ENCODE peak calls at places on chromosome 11, in four cellular contexts. V, F, K and M are unnamed samples. For H3K4me1, the result is how much of the 10 kb centered on the place peaks cover.

GRCh38 chr11:40425168-40425567 is 1034.3 kb downstream of the LRRC4C start:
- DNase-seq in V (no peak), F (no peak), K (no peak), M (no peak)

GRCh38 chr11:57432017-57432590 is 5.2 kb upstream of the SLC43A3 start:
- DNase-seq in V (no peak), F (no peak), K (no peak), M (no peak)

GRCh38 chr11:133710241-133710640 is 135.1 kb downstream of the SPATA19 start:
- DNase-seq in V (peak), F (no peak), K (no peak), M (no peak)

GRCh38 chr11:77198440-77198849 is 70.4 kb downstream of the MYO7A start:
- DNase-seq in V (peak), F (no peak), K (no peak), M (peak)

GRCh38 chr11:71491531-71492329 is 35.3 kb upstream of the KRTAP5-7 start:
- DNase-seq in V (peak), F (no peak), K (no peak), M (no peak)

GRCh38 chr11:18225906-18226305 is 10.7 kb downstream of the SAA4 start:
- DNase-seq in V (no peak), F (no peak), K (no peak), M (no peak)

GRCh38 chr11:121540627-121541026 is 87.9 kb upstream of the SORL1-AS1 start:
- DNase-seq in V (no peak), F (no peak), K (no peak), M (no peak)

GRCh38 chr11:124920870-124921609 is 2.0 kb downstream of the HEPN1 start:
- DNase-seq in V (peak), F (peak), K (peak), M (peak)

GRCh38 chr11:46682773-46683752 is 17.4 kb downstream of the ARHGAP1 start:
- DNase-seq in V (no peak), F (no peak), K (no peak), M (no peak)

GRCh38 chr11:120137187-120137610 is 714 bp downstream of the TRIM29 start:
- DNase-seq in V (peak), F (no peak), K (no peak), M (no peak)

GRCh38 chr11:35077709-35078695 is 61.0 kb upstream of the CD44 start:
- DNase-seq in V (no peak), F (peak), K (no peak), M (no peak)

DNA sequence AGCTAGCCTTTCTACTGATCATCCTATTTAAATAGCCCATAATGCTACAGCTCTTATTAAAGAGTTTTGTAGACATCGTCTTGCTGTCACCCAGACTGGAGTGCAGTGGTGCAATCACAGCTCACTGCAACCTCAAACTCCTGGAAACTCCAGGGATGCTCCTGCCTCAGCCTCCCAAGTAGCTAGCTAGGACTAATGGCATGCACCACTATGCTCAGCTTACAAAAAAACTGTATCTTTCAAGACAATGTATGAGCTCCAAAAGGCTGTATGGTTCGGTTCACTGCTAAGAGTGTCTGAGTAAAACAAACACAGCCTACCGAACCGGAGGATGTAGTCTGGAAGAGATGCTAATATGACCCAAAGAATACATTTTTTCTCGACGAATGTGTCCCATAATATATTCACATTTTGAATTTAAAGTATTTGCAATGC is 2.6 kb downstream of the TAF1D start:
- DNase-seq in V (no peak), F (no peak), K (no peak), M (no peak)
- H3K4me3 ChIP-seq in V (peak), F (peak), K (peak), M (no peak)

GRCh38 chr11:86475027-86475426 is 100.3 kb downstream of the CCDC81 start:
- DNase-seq in V (no peak), F (no peak), K (no peak), M (no peak)
- H3K4me1 ChIP-seq in V (under half), F (under half), K (half or more), M (under half)

DNA sequence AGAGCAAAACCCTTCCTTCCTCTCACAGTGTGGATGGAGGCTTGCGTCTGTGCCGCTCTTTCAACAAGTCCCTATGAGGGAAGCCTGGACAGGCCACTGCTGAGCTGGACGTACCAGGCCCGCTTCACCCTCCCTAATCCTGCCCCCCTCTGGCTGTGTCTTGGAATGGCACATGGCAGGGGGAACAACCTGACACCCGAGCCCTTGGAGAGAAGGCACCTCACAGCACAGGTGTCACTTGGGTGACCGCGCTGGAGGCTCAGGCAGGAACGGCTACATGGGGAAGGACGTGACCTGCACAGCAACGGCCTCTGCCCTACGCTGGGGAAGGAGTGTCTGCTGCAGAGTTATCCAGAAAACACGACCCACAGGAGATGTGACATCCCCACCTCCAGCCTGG is 11.0 kb downstream of the CARS1 start:
- DNase-seq in V (no peak), F (no peak), K (no peak), M (no peak)
- TF ChIP-seq CTCF in V (peak), F (no peak), K (no peak), M (no peak)

DNA sequence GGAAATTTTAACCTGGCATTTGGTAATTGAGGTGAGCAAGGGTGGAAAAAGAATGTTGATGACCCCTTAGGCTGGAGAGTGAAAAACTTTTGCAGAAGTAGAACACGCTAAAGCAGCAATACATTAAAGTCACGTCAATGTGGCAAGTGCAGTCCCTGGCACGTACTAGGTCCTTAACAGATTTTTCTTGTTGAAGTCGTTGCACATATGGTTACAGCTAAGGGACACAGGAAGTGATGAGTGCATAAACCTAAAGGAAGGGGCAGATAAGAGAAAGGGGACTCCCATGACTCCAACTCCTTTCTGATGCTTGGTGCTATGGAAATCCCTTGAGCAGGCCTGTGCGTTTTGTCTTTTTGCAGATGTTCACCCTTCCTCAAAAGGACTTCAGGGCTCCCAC is 1.2 kb downstream of the ACCS start:
- DNase-seq in V (no peak), F (no peak), K (no peak), M (no peak)
- H3K4me3 ChIP-seq in V (peak), F (no peak), K (peak), M (no peak)

GRCh38 chr11:2384723-2385041 is 7.6 kb downstream of the CD81 start:
- DNase-seq in V (no peak), F (no peak), K (no peak), M (no peak)
- H3K4me1 ChIP-seq in V (under half), F (half or more), K (half or more), M (half or more)

GRCh38 chr11:3942956-3943497 is 87.6 kb downstream of the STIM1 start:
- DNase-seq in V (no peak), F (no peak), K (no peak), M (no peak)

GRCh38 chr11:3939211-3939610 is 83.7 kb downstream of the STIM1 start:
- DNase-seq in V (no peak), F (no peak), K (no peak), M (no peak)

GRCh38 chr11:3939651-3940190 is 84.3 kb downstream of the STIM1 start:
- DNase-seq in V (no peak), F (no peak), K (no peak), M (no peak)

GRCh38 chr11:3944198-3944597 is 88.7 kb downstream of the STIM1 start:
- DNase-seq in V (no peak), F (no peak), K (peak), M (no peak)

GRCh38 chr11:3942160-3942955 is 86.9 kb downstream of the STIM1 start:
- DNase-seq in V (no peak), F (no peak), K (no peak), M (no peak)
- TF ChIP-seq CTCF in V (no peak), F (no peak), K (no peak), M (no peak)

GRCh38 chr11:111975076-111975806 is 38.1 kb downstream of the DIXDC1 start:
- DNase-seq in V (no peak), F (no peak), K (peak), M (peak)

GRCh38 chr11:111978028-111978771 is 41.1 kb downstream of the DIXDC1 start:
- DNase-seq in V (peak), F (no peak), K (peak), M (no peak)

GRCh38 chr11:111976119-111976518 is 39.0 kb downstream of the DIXDC1 start:
- DNase-seq in V (no peak), F (no peak), K (no peak), M (no peak)

GRCh38 chr11:111976614-111977140 is 39.5 kb downstream of the DIXDC1 start:
- DNase-seq in V (peak), F (no peak), K (no peak), M (no peak)

GRCh38 chr11:111977141-111978027 is 40.2 kb downstream of the DIXDC1 start:
- DNase-seq in V (peak), F (no peak), K (peak), M (peak)
- H3K4me3 ChIP-seq in V (peak), F (peak), K (peak), M (no peak)

GRCh38 chr11:10114593-10115404 is 179.2 kb downstream of the SBF2 start:
- DNase-seq in V (no peak), F (no peak), K (no peak), M (no peak)
- H3K4me1 ChIP-seq in V (under half), F (under half), K (under half), M (under half)